ENCODE peak calls at places on chromosomes 16 and 17, in four cellular contexts. E is esophagus squamous epithelium, B is testis, G is A549. T is an unnamed sample. For H3K4me1 and H3K9me3, the result is how much of the 10 kb centered on the place peaks cover.

GRCh38 chr16:56601325-56601724 is 7.1 kb upstream of the MT2A start:
- DNase-seq in E (no peak), B (no peak), G (no peak), T (no peak)

GRCh38 chr17:62852195-62852594 is 44.1 kb upstream of the MARCHF10 start:
- DNase-seq in E (no peak), B (no peak), G (no peak), T (no peak)

GRCh38 chr16:47887496-47887895 is 268.3 kb downstream of the ABCC12 start:
- DNase-seq in E (no peak), B (no peak), G (peak), T (no peak)

GRCh38 chr17:30475206-30475605 is 2.0 kb upstream of the GOSR1 start:
- DNase-seq in E (no peak), B (no peak), G (no peak), T (no peak)

GRCh38 chr17:17129466-17129865 is 76.7 kb downstream of the PLD6 start:
- DNase-seq in E (no peak), B (no peak), G (no peak), T (no peak)

GRCh38 chr16:1152651-1153259 is at the start of gene CACNA1H:
- DNase-seq in E (no peak), B (peak), G (peak), T (peak)

GRCh38 chr16:8818499-8819270 is 21.0 kb downstream of the PMM2 start:
- DNase-seq in E (no peak), B (no peak), G (no peak), T (no peak)

GRCh38 chr16:66720766-66721165 is 24.2 kb upstream of the CMTM4 start:
- DNase-seq in E (no peak), B (no peak), G (no peak), T (no peak)

GRCh38 chr16:50279142-50279865 is 13.0 kb downstream of the ADCY7 start:
- DNase-seq in E (no peak), B (peak), G (no peak), T (peak)

GRCh38 chr17:50564916-50565315 is 4.4 kb downstream of the CACNA1G start:
- DNase-seq in E (no peak), B (peak), G (no peak), T (no peak)

GRCh38 chr17:60941028-60941427 is 263.4 kb downstream of the BCAS3 start:
- DNase-seq in E (no peak), B (peak), G (no peak), T (peak)

GRCh38 chr17:28385037-28385797 is 13.7 kb downstream of the SARM1 start:
- DNase-seq in E (no peak), B (no peak), G (no peak), T (no peak)

GRCh38 chr17:28746611-28747045 is 2.8 kb downstream of the TRAF4 start:
- DNase-seq in E (no peak), B (no peak), G (no peak), T (no peak)

GRCh38 chr16:19883296-19883951 is 1.2 kb downstream of the GPRC5B start:
- DNase-seq in E (no peak), B (peak), G (no peak), T (peak)

GRCh38 chr17:54948380-54948779 is 20.1 kb downstream of the COX11 start:
- DNase-seq in E (no peak), B (no peak), G (no peak), T (no peak)

GRCh38 chr17:18110636-18111145 is 2.1 kb downstream of the MYO15A start:
- DNase-seq in E (no peak), B (no peak), G (no peak), T (no peak)

GRCh38 chr17:70344356-70345060 is 175.2 kb downstream of the KCNJ2 start:
- DNase-seq in E (no peak), B (no peak), G (no peak), T (no peak)

GRCh38 chr16:56257260-56257659 is 66.0 kb downstream of the GNAO1 start:
- DNase-seq in E (no peak), B (peak), G (no peak), T (no peak)

GRCh38 chr16:26963109-26963508 is 103.6 kb upstream of the C16orf82 start:
- DNase-seq in E (no peak), B (peak), G (no peak), T (peak)

GRCh38 chr16:86515420-86515779 is 5.1 kb downstream of the FOXF1 start:
- DNase-seq in E (no peak), B (no peak), G (no peak), T (no peak)

GRCh38 chr16:27706156-27706705 is 156.3 kb downstream of the KATNIP start:
- DNase-seq in E (no peak), B (no peak), G (no peak), T (no peak)

GRCh38 chr16:26889751-26890150 is 177.0 kb upstream of the C16orf82 start:
- DNase-seq in E (no peak), B (no peak), G (no peak), T (no peak)

GRCh38 chr16:67571981-67572431 is 9.7 kb downstream of the CTCF start:
- DNase-seq in E (no peak), B (no peak), G (no peak), T (no peak)

GRCh38 chr16:797120-797420 is 3.5 kb downstream of the GNG13 start:
- DNase-seq in E (no peak), B (no peak), G (no peak), T (no peak)

GRCh38 chr17:75854111-75854748 is 905 bp downstream of the WBP2 start:
- DNase-seq in E (no peak), B (peak), G (peak), T (peak)

GRCh38 chr17:44444735-44445105 is 55.3 kb upstream of the ITGA2B start:
- DNase-seq in E (no peak), B (no peak), G (no peak), T (no peak)

GRCh38 chr17:32286518-32286900 is 20.9 kb downstream of the RHBDL3 start:
- DNase-seq in E (no peak), B (no peak), G (no peak), T (no peak)

GRCh38 chr17:28306954-28307401 is 12.0 kb upstream of the TMEM97 start:
- DNase-seq in E (no peak), B (peak), G (no peak), T (no peak)

GRCh38 chr16:70782237-70782636 is 18.7 kb downstream of the VAC14 start:
- DNase-seq in E (no peak), B (no peak), G (no peak), T (no peak)
- H3K4me1 ChIP-seq in E (under half), B (under half), G (under half), T (under half)

GRCh38 chr16:35931722-35932121 is 2472.3 kb downstream of the TP53TG3F start:
- DNase-seq in E (no peak), B (no peak), G (no peak), T (no peak)
- H3K9me3 ChIP-seq in E (under half), B (under half), G (under half), T (under half)

DNA sequence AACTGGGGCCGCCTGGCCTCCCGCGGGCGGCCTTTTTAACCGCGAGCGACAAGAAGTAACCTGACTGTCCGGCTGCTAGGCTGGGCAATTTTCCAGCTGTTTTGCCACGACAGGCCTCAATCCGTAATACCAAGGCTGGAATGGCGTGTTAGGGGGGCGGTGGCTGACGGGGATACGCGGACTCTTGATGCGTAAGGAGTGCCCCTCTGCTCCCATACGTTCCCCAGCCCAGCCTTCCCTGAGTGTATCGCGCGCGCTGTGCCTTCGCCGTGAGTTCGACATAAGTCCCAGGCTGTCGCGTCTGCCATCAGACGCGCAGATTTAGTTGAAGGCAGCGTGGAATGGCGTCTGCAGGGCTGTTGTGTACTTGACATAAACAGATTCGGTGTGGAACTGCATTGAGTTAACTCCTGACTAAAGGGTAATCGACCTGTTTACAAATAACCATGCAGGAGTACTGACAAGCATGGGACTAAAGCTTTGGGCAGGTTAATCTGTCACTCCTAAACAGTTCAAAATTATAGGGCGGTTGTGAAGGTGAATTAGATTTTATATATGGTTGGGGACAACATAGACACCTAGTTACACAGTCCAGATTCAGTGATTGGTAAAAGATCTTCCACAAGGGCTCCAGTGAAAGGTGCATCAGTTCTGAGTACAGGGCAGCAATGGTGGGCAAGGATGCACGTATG is 16.6 kb upstream of the ERN1 start:
- DNase-seq in E (no peak), B (peak), G (peak), T (peak)
- TF ChIP-seq POLR2A in E (no peak), B (no peak), G (peak), T (no peak)

DNA sequence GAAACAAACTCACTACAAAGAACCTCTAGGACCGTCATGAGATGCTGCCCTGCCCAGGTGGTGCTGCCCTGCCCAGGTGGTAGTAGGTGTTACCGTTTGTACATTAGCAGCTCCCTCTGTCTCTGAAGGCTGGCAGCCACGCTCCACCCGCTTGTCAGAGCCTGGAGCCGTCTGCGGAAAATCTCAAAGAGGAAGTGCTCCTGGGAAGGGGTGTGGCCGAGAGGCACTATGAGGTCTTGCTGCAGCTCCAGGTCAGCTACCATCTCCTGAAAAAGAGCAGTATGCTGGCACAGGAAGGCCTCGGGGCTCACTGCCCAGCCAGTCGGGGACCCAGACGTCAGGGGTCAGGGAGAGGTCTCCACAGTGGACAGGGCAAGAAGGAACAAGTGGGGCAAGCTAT is 28.3 kb downstream of the ZNF276 start:
- DNase-seq in E (no peak), B (no peak), G (no peak), T (peak)
- H3K4me1 ChIP-seq in E (under half), B (under half), G (under half), T (under half)

DNA sequence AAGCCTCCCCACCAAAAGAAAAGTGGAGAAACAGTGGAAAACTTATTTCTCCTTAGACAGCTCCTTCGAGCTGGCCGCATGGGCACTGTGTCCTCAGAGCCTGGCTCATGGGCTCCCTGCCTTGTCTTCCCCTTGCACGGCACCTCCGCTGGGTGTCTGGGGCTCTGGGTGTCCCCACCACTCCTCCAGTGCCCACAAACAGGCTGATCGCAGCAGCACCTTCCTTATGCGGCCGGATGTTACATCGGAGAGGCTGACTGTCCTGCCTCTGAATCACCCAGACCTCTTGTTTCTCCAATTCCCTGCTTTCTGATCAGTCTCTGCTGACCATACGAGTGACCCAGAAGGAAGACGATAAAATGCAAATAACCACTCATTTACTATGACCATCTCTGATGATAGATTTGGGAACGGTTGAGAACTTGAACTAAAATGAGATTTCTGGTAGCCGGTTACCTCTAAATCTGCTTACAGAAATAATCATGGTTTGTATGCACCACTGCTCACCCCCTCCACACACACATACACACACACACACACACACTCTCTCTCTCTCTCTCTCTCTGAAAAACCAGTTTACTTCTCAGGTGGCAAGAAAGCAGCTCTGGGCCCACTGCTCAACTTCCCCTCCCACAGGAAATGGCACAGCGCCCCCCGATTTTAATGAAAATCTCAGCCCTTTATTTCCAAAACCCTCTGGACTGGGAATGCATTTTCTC is 121.5 kb downstream of the SLC39A11 start:
- DNase-seq in E (no peak), B (no peak), G (no peak), T (no peak)
- H3K9me3 ChIP-seq in E (under half), B (under half), G (under half), T (under half)